ENCODE peak calls at places on chromosomes 1 and 21, in four cellular contexts. S is HepG2, G is K562, A is WTC11. P is an unnamed sample.

GRCh38 chr1:154420172-154420571 is 15.0 kb downstream of the IL6R start:
- DNase-seq in G (no peak), S (peak; percentile 73), A (no peak), P (peak; percentile 86)

GRCh38 chr1:29893806-29894205 is 657.5 kb downstream of the PTPRU start:
- DNase-seq in S (no peak), A (no peak), G (no peak), P (no peak)

GRCh38 chr1:9761855-9762254 is 61.9 kb downstream of the CLSTN1 start:
- DNase-seq in G (no peak), S (no peak), A (no peak), P (no peak)

GRCh38 chr21:22575165-22575584 is 1577.0 kb downstream of the NCAM2 start:
- DNase-seq in S (no peak), A (peak; percentile 25), G (peak; percentile 8), P (no peak)

GRCh38 chr1:7019510-7019909 is 234.3 kb downstream of the CAMTA1 start:
- DNase-seq in G (no peak), A (no peak), S (peak; percentile 45), P (no peak)

GRCh38 chr1:77430966-77431735 is 149.3 kb downstream of the AK5 start:
- DNase-seq in A (no peak), G (no peak), S (no peak), P (no peak)

GRCh38 chr21:46003575-46004007 is 22.0 kb downstream of the COL6A1 start:
- DNase-seq in S (no peak), A (no peak), G (no peak), P (no peak)

GRCh38 chr1:157438236-157439012 is 113.9 kb downstream of the FCRL5 start:
- DNase-seq in S (no peak), G (no peak), A (no peak), P (no peak)

GRCh38 chr1:67880056-67880601 is 46.9 kb upstream of the GNG12 start:
- DNase-seq in A (no peak), G (no peak), S (no peak), P (peak; percentile 83)

GRCh38 chr1:66335859-66336640 is 197.9 kb upstream of the SGIP1 start:
- DNase-seq in S (no peak), G (no peak), A (no peak), P (peak; percentile 56)

GRCh38 chr1:64497484-64497883 is 27.6 kb downstream of the CACHD1 start:
- DNase-seq in A (no peak), S (no peak), G (no peak), P (no peak)

DNA sequence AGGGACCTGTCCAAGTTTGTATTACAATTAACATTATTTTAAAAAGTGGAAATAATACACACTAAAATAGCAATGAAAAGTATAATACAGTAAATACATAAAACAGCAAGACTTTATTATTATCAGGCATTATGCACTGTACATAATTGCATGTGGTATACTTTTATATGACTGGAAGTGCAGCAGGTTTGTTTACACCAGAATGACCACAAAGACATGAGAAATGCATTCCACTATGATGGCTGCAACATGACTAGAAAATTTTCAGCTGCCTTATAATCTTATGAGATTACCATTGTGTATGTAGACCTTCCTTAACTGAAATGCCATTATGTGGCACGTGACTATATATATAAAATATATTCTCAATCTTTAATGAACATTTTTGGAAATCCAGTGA is 1699.6 kb downstream of the KCNT2 start:
- DNase-seq in G (no peak), S (no peak), A (no peak), P (no peak)
- TF ChIP-seq NR3C1 in G (no peak), S (no peak), A (no peak), P (no peak)

GRCh38 chr1:21263653-21264225 is 26.5 kb downstream of the ECE1 start:
- DNase-seq in S (no peak), G (no peak), A (no peak), P (no peak)

GRCh38 chr1:21260405-21261129 is 29.7 kb downstream of the ECE1 start:
- DNase-seq in S (no peak), A (no peak), G (no peak), P (no peak)

GRCh38 chr1:21263052-21263429 is 27.2 kb downstream of the ECE1 start:
- DNase-seq in S (no peak), G (no peak), A (no peak), P (no peak)

GRCh38 chr1:21262282-21263051 is 27.8 kb downstream of the ECE1 start:
- DNase-seq in S (peak; percentile 45), G (peak; percentile 74), A (peak; percentile 33), P (peak; percentile 82)

DNA sequence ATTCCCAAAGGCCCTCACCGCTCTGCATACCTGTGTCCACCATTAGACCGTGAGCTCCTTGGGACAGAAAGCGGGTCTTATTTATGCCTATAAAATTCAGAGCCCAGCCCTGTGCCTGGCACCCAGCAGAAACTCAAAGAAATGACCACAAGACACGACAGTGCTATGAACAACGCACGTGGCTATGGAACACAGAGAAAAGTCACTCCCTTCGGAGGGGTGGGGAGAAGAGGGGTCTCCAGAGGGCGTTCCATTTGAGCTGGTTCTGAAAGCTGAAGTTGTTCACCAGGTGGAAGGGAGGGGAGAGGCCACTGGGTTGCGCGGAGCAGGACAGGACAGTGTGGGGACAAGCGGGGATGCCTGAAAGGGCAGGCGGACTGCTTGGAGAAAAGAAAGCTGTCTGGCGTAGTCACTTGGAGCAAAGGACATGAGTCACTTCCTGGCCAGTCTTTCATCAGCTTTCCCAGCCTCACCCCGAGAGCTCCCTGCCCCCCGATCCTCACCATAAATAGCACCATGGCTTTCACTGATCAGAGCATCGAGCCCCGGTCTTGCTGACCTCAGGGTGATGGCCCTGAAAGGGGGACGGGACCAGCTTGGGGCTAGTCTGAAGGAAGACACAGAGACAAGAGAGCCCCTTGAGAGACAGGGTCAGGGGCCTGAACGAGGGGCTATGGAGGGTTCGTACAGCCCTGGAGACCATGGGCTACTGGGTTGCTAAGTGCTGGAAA is 28.5 kb downstream of the ECE1 start:
- DNase-seq in G (peak; percentile 71), S (no peak), A (no peak), P (peak; percentile 94)
- TF ChIP-seq NR3C1 in G (no peak), S (no peak), A (no peak), P (no peak)

DNA sequence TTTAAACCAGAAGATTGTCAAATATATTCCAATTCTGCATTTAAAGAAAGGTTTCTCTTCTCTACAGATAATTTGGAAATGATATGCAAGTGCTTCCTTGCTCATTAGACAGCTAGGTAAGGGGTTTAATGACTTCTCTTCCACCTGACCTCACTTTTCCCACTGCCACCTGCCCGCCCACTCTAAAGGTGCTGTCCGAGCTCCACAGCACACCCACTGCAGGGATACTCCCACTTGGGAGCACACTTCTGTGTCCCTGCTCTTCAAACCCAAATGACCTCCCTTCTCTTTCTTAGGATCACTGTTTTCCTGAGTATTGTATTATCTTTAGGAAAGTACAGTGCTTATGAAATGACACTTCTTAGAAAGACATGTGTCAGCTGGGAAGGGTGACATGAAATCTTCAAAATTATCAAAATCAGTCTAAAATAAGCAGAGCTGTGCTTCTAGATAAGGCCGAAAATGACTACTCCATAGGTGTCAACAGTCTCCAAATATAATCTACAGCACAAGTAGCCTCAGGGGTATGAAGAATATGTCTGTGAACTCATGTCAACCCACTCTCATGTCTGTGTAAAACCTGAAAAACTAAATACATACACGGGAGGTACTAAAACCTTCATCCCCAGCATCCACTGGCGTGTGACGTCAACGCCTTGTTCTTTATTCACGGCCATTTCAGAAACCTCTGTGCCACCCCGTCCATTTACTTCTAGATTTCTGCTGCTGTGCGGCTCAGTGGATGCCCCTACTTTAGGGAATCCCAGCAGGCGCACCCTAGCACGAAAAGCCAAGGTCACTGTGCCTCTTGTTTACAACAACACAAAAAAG is 71.0 kb downstream of the SLC45A1 start:
- DNase-seq in G (peak; percentile 40), A (no peak), S (no peak), P (no peak)
- TF ChIP-seq NR3C1 in G (no peak), A (no peak), S (no peak), P (no peak)

GRCh38 chr1:178941849-178942248 is 71.0 kb upstream of the ANGPTL1 start:
- DNase-seq in S (no peak), A (no peak), G (no peak), P (no peak)

GRCh38 chr1:178941261-178941689 is 70.4 kb upstream of the ANGPTL1 start:
- DNase-seq in G (no peak), S (no peak), A (no peak), P (no peak)

GRCh38 chr1:178940022-178940765 is 69.3 kb upstream of the ANGPTL1 start:
- DNase-seq in S (no peak), G (no peak), A (no peak), P (no peak)

GRCh38 chr1:178944729-178945128 is 73.9 kb upstream of the ANGPTL1 start:
- DNase-seq in G (no peak), S (no peak), A (no peak), P (no peak)

DNA sequence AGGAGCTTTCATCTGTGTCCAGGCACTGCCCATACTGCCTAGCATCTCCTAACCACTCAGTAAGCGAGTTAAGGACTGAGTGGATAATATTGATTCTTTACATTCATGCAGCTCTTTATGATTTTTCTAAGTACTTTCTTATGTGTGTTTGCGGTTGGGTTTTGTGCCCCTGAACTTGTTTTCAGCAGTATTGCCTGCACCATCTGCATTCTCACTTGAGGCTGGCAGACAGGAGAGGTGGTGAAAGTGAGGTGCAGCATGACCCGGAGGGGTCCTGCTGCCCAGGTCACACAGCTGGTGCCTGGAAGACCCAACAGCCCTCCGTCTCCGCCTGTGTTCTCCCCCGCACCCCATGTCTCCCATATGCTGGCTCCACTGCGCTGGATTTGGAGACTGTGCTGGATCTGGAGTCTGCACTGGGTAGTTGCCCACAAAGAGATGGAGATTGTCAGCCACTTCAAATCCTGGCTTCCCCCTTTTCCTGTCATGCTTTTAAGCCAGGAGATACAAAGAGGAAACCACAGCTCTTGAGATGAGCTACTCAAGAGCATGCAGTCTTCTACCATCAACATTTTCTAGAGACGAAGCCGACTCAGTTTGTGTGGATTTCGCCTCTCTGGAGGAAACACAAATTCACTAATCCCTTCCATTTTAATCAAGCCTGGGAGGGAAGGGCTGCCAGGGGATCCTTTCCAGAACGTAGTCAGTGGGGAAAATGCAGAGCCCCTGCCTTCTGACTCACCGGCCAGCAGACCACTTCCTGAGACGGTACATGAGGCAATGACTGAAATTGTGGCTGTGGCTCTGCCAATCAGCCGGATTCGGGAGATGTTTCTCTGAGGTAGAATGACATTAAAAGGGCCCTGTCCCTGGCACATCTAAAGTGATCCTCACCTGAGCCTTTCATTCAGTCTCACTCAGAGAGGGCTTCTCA is 71.7 kb upstream of the ANGPTL1 start:
- DNase-seq in S (no peak), G (no peak), A (no peak), P (no peak)
- TF ChIP-seq NR3C1 in S (no peak), G (no peak), A (no peak), P (no peak)

GRCh38 chr1:170660874-170661645 is 2.9 kb upstream of the PRRX1 start:
- DNase-seq in S (no peak), G (no peak), A (no peak), P (no peak)
- TF ChIP-seq NR3C1 in S (no peak), G (no peak), A (no peak), P (no peak)